ENCODE peak calls at places on chromosomes 16 and 17, in nine cellular contexts. Z is AG09319; H is T-helper 1 cell; Y is activated CD8-positive, alpha-beta memory T cell treated with anti-CD3 and anti-CD28 coated beads for 48 hours; O is lung microvascular endothelial cell; A is small intestine; L is pancreas; W is GM19239; C is stimulated activated CD8-positive, alpha-beta memory T cell treated with anti-CD3 and anti-CD28 coated beads, Interleukin-4, amount 100 ng/mL, for 24 hours. E is an unnamed sample.

GRCh38 chr17:68512967-68513474 is 791 bp downstream of the PRKAR1A start:
- DNase-seq in Y (no peak), Z (no peak), A (peak), L (no peak), O (peak), C (no peak), H (peak), W (no peak), E (peak)

GRCh38 chr17:39600469-39601009 is 7.2 kb downstream of the NEUROD2 start:
- DNase-seq in Z (no peak), H (no peak), C (no peak), A (no peak), O (no peak), W (no peak), Y (no peak), L (no peak), E (no peak)

GRCh38 chr17:71855000-71855399 is 265.8 kb upstream of the SOX9 start:
- DNase-seq in Y (no peak), A (no peak), L (no peak), O (no peak), Z (no peak), H (no peak), C (no peak), W (no peak), E (no peak)

GRCh38 chr17:41008811-41009210 is at the start of gene KRTAP3-1:
- DNase-seq in Y (no peak), A (no peak), C (no peak), Z (no peak), W (no peak), L (no peak), H (no peak), O (no peak), E (no peak)

GRCh38 chr16:52405441-52405840 is 141.5 kb downstream of the TOX3 start:
- DNase-seq in A (no peak), C (no peak), W (no peak), L (no peak), H (no peak), Z (no peak), O (no peak), Y (no peak), E (no peak)

GRCh38 chr16:50244504-50245416 is 21.6 kb upstream of the ADCY7 start:
- DNase-seq in O (no peak), C (no peak), H (no peak), Z (no peak), A (no peak), Y (no peak), L (no peak), W (no peak), E (peak)

GRCh38 chr17:27993161-27993695 is 49.2 kb upstream of the NLK start:
- DNase-seq in H (no peak), Z (no peak), C (no peak), A (no peak), W (no peak), L (no peak), Y (no peak), O (no peak), E (no peak)

GRCh38 chr16:12182202-12182601 is 205.7 kb downstream of the SNX29 start:
- DNase-seq in Z (no peak), W (no peak), A (no peak), C (no peak), Y (no peak), O (no peak), L (no peak), H (no peak), E (no peak)

GRCh38 chr16:31704138-31704537 is 169.5 kb upstream of the ZNF267 start:
- DNase-seq in C (no peak), Z (no peak), W (no peak), L (no peak), A (no peak), Y (no peak), H (no peak), O (no peak), E (no peak)

GRCh38 chr16:84686702-84687298 is 13.0 kb upstream of the USP10 start:
- DNase-seq in C (no peak), L (no peak), Z (no peak), W (no peak), Y (no peak), O (no peak), H (no peak), A (no peak), E (no peak)

GRCh38 chr17:1715803-1716075 is 5.6 kb upstream of the TLCD2 start:
- DNase-seq in W (no peak), H (no peak), C (no peak), L (no peak), A (no peak), Y (no peak), Z (no peak), O (no peak), E (no peak)

GRCh38 chr17:79034931-79035485 is 11.0 kb downstream of the C1QTNF1 start:
- DNase-seq in Z (no peak), O (no peak), C (no peak), A (no peak), Y (no peak), L (no peak), W (no peak), H (no peak), E (no peak)

GRCh38 chr17:40364121-40364861 is at the start of gene GJD3:
- DNase-seq in A (no peak), C (no peak), Z (no peak), W (no peak), Y (no peak), H (no peak), O (no peak), L (no peak), E (no peak)

GRCh38 chr17:77140878-77141767 is at the start of gene SEC14L1:
- DNase-seq in Y (no peak), A (peak), H (peak), L (no peak), Z (no peak), W (no peak), O (peak), C (peak), E (peak)

GRCh38 chr16:11681977-11682654 is 13.9 kb downstream of the SNN start:
- DNase-seq in L (no peak), Y (no peak), O (no peak), H (no peak), C (no peak), Z (no peak), A (peak), W (no peak), E (no peak)

GRCh38 chr17:37888881-37889280 is 35.3 kb upstream of the TBC1D3K start:
- DNase-seq in H (no peak), L (no peak), W (no peak), Y (no peak), Z (no peak), C (no peak), O (no peak), A (no peak), E (no peak)

GRCh38 chr16:11949527-11949926 is 7.7 kb upstream of the NPIPB2 start:
- DNase-seq in C (no peak), H (no peak), Y (no peak), W (peak), O (peak), A (peak), Z (no peak), L (peak), E (peak)

GRCh38 chr17:2094891-2095535 is 40.1 kb downstream of the HIC1 start:
- DNase-seq in Y (no peak), A (peak), C (no peak), L (peak), W (no peak), H (no peak), Z (no peak), O (peak), E (peak)

GRCh38 chr17:43905985-43906852 is 1.1 kb downstream of the MPP2 start:
- DNase-seq in W (no peak), Z (no peak), O (no peak), H (no peak), A (no peak), C (no peak), Y (no peak), L (peak), E (no peak)

GRCh38 chr17:78557598-78558039 is 19.6 kb downstream of the DNAH17 start:
- DNase-seq in L (no peak), O (peak), A (no peak), Y (no peak), H (no peak), Z (no peak), W (no peak), C (no peak), E (peak)

GRCh38 chr16:16881771-16882170 is 502.8 kb downstream of the NPIPA7 start:
- DNase-seq in Z (no peak), Y (no peak), C (no peak), L (no peak), H (no peak), W (no peak), O (no peak), A (no peak), E (no peak)

GRCh38 chr17:16363749-16364536 is 10.7 kb upstream of the CENPV start:
- DNase-seq in Y (peak), W (peak), L (peak), H (peak), O (peak), Z (no peak), C (peak), A (peak), E (peak)

GRCh38 chr16:57735755-57736418 is at the start of gene KATNB1:
- DNase-seq in Z (no peak), O (peak), A (no peak), L (no peak), C (no peak), W (no peak), H (no peak), Y (no peak), E (no peak)

GRCh38 chr16:19578378-19578851 is 22.9 kb downstream of the VPS35L start:
- DNase-seq in W (no peak), Y (no peak), L (no peak), H (no peak), A (no peak), C (no peak), O (no peak), Z (no peak), E (no peak)

GRCh38 chr17:32747856-32748255 is 129.1 kb downstream of the MYO1D start:
- DNase-seq in Z (no peak), L (no peak), O (no peak), H (no peak), A (peak), Y (no peak), C (no peak), W (no peak), E (no peak)

E was measured in PC-3.